ENCODE peak calls at places on chromosome 2, in seven cellular contexts. Q is A549, D is GM06990, B is foreskin fibroblast, G is HCT116, V is left ventricle myocardium inferior, S is ovary. A is an unnamed sample.

GRCh38 chr2:36356990-36357505 is 1.5 kb downstream of the CRIM1 start:
- DNase-seq in Q (no peak), D (no peak), B (peak; percentile 52), G (no peak), V (no peak), S (no peak), A (no peak)

GRCh38 chr2:237092920-237093781 is 7.5 kb downstream of the COPS8 start:
- DNase-seq in Q (peak; percentile 35), D (no peak), B (peak; percentile 91), G (peak; percentile 2), V (no peak), S (peak; percentile 49), A (no peak)

GRCh38 chr2:216775043-216775453 is 79.7 kb upstream of the IGFBP5 start:
- DNase-seq in Q (peak; percentile 8), D (no peak), B (peak; percentile 63), G (peak; percentile 4), V (peak; percentile 28), S (no peak), A (peak; percentile 86)

GRCh38 chr2:197883354-197884032 is 79.1 kb downstream of the PLCL1 start:
- DNase-seq in Q (no peak), D (no peak), B (peak; percentile 86), G (no peak), V (no peak), S (no peak), A (no peak)

GRCh38 chr2:196226058-196226747 is 54.8 kb upstream of the STK17B start:
- DNase-seq in Q (no peak), D (no peak), B (no peak), G (no peak), V (no peak), S (no peak), A (no peak)

GRCh38 chr2:237227190-237227988 is 141.7 kb downstream of the COPS8 start:
- DNase-seq in Q (peak; percentile 19), D (no peak), B (peak; percentile 94), G (peak; percentile 19), V (no peak), S (no peak), A (peak; percentile 61)

GRCh38 chr2:209162129-209162528 is 261.7 kb upstream of the MAP2 start:
- DNase-seq in Q (no peak), D (no peak), B (no peak), G (no peak), V (no peak), S (no peak), A (no peak)

GRCh38 chr2:179950391-179950790 is 56.7 kb downstream of the CWC22 start:
- DNase-seq in Q (no peak), D (no peak), B (no peak), G (no peak), V (no peak), S (no peak), A (no peak)

GRCh38 chr2:224927671-224928173 is 114.5 kb downstream of the DOCK10 start:
- DNase-seq in Q (no peak), D (no peak), B (peak; percentile 49), G (no peak), V (no peak), S (no peak), A (no peak)

GRCh38 chr2:172283476-172283875 is 143.9 kb upstream of the ITGA6 start:
- DNase-seq in Q (no peak), D (no peak), B (peak; percentile 31), G (no peak), V (no peak), S (no peak), A (no peak)

GRCh38 chr2:65630643-65631042 is 198.2 kb upstream of the SPRED2 start:
- DNase-seq in Q (no peak), D (no peak), B (peak; percentile 76), G (no peak), V (no peak), S (no peak), A (no peak)

GRCh38 chr2:146540271-146540932 is 1304.4 kb upstream of the ACVR2A start:
- DNase-seq in Q (no peak), D (no peak), B (no peak), G (no peak), V (no peak), S (no peak), A (no peak)

GRCh38 chr2:121650554-121650930 is 1.3 kb upstream of the CLASP1 start:
- DNase-seq in Q (no peak), D (peak; percentile 44), B (peak; percentile 35), G (no peak), V (no peak), S (peak; percentile 36), A (no peak)

GRCh38 chr2:165634282-165634681 is 159.8 kb downstream of the GALNT3 start:
- DNase-seq in Q (no peak), D (no peak), B (no peak), G (no peak), V (no peak), S (no peak), A (no peak)

GRCh38 chr2:2542966-2543555 is 212.0 kb upstream of the MYT1L start:
- DNase-seq in Q (no peak), D (no peak), B (no peak), G (no peak), V (no peak), S (no peak), A (no peak)

GRCh38 chr2:74441690-74442482 is at the start of gene RTKN:
- DNase-seq in Q (no peak), D (peak; percentile 70), B (peak; percentile 28), G (peak; percentile 82), V (peak; percentile 43), S (peak; percentile 62), A (no peak)

GRCh38 chr2:180449171-180449570 is 442.1 kb upstream of the CWC22 start:
- DNase-seq in Q (no peak), D (no peak), B (peak; percentile 17), G (no peak), V (no peak), S (no peak), A (no peak)

GRCh38 chr2:85246348-85246747 is 81.4 kb downstream of the TGOLN2 start:
- DNase-seq in Q (no peak), D (no peak), B (peak; percentile 42), G (no peak), V (no peak), S (no peak), A (no peak)

GRCh38 chr2:153077311-153077710 is 358.9 kb downstream of the ARL6IP6 start:
- DNase-seq in Q (no peak), D (no peak), B (no peak), G (no peak), V (no peak), S (no peak), A (no peak)

GRCh38 chr2:218290316-218291261 is 1.7 kb downstream of the TMBIM1 start:
- DNase-seq in Q (no peak), D (peak; percentile 75), B (no peak), G (no peak), V (no peak), S (no peak), A (no peak)

GRCh38 chr2:69305712-69306611 is 81.1 kb downstream of the GFPT1 start:
- DNase-seq in Q (no peak), D (no peak), B (peak; percentile 34), G (no peak), V (peak; percentile 45), S (peak; percentile 70), A (no peak)
- H3K4me3 ChIP-seq in Q (peak overlapping the region; percentile 86), D (no peak overlapping the region), B (peak overlapping the region; percentile 56), G (peak overlapping the region; percentile 56), V (peak overlapping the region; percentile 70), S (peak overlapping the region; percentile 56), A (peak overlapping the region; percentile 62)

GRCh38 chr2:185291035-185291647 is 447.5 kb upstream of the FSIP2 start:
- DNase-seq in Q (no peak), D (no peak), B (peak; percentile 4), G (peak; percentile 40), V (no peak), S (no peak), A (no peak)
- TF ChIP-seq CTCF in Q (no peak), D (peak; percentile 83), B (peak; percentile 33), G (peak; percentile 23), V (peak; percentile 69), S (no peak), A (peak; percentile 66)

DNA sequence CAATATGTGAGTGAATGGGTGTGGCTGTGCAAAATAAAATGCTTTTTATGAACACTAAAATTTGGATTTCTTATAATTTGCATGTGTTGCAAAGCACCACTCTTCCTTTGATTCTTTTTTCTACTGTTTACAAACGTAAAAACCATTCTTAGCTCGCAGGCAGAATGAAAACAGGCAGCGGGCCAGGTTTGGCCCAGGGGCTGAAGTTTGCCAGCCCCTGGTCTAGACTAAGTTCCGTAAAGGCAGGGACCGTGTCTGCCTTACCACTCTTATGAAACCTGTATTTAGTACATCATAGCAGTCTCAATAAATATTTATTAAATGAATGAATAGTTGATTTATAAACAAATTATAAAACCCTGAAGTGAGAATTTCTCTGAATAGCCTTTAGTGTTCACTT is 83.7 kb upstream of the SPATS2L start:
- DNase-seq in Q (no peak), D (no peak), B (no peak), G (no peak), V (no peak), S (no peak), A (no peak)
- H3K4me3 ChIP-seq in Q (no peak overlapping the region), D (no peak overlapping the region), B (no peak overlapping the region), G (no peak overlapping the region), V (no peak overlapping the region), S (no peak overlapping the region), A (no peak overlapping the region)

GRCh38 chr2:18741888-18742287 is 152.5 kb upstream of the NT5C1B start:
- DNase-seq in Q (no peak), D (no peak), B (no peak), G (no peak), V (peak; percentile 55), S (peak; percentile 30), A (no peak)

GRCh38 chr2:18740428-18740827 is 151.1 kb upstream of the NT5C1B start:
- DNase-seq in Q (no peak), D (no peak), B (no peak), G (no peak), V (peak; percentile 74), S (no peak), A (no peak)

GRCh38 chr2:18745431-18746272 is 156.3 kb upstream of the NT5C1B start:
- DNase-seq in Q (no peak), D (no peak), B (no peak), G (no peak), V (no peak), S (no peak), A (no peak)

DNA sequence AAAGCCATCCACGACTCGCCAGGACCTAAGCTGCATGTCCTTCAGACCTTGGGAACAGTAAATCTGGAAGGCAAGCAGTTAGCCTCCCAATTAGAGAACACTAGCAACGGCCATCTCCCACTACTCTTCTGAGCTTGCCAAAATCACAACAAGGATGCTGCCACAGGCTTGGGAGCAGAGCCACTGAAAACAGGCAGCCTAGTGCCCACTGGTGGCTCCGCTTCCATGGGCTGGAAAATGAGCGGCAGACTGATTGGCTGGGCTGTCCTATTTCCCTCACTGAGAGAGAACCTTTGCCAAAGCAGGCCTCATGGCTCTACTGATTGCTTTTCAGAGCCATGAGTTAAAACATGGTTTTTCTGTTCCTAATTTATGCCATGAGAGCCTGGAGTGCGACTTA is 153.0 kb upstream of the NT5C1B start:
- DNase-seq in Q (no peak), D (no peak), B (peak; percentile 15), G (no peak), V (peak; percentile 34), S (peak; percentile 28), A (no peak)
- TF ChIP-seq CTCF in Q (no peak), D (no peak), B (no peak), G (no peak), V (peak; percentile 53), S (no peak), A (no peak)

DNA sequence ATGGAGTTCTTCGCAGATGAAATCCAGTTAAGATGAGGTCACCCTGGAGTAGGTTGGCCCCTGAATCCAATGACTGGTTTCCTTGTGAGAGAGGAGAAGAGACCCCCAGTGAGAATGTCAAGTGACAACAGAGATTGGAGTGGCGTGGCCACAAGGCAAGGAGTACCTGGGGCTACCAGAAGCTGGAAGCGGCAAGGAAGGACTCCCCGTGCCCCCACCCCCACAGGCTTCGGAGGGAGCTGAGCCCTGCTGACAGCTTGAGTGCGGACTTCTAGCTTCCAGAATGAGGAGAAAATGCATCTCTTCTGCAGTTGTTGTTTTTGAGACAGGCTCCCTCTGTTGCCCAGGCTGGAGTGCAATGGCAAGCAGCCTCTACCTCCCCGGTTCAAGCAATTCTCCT is 78.0 kb upstream of the HPCAL1 start:
- DNase-seq in Q (no peak), D (no peak), B (no peak), G (no peak), V (no peak), S (peak; percentile 11), A (no peak)
- H3K4me3 ChIP-seq in Q (no peak overlapping the region), D (no peak overlapping the region), B (no peak overlapping the region), G (no peak overlapping the region), V (no peak overlapping the region), S (no peak overlapping the region), A (no peak overlapping the region)